ENCODE peak calls at places on chromosomes 16 and 17, in four cellular contexts. One of them, this sample, is unnamed.

GRCh38 chr17:72516772-72517399 is 396.1 kb downstream of the SOX9 start:
- DNase-seq in GM12878: no peak
- DNase-seq in A549: peak
- DNase-seq in IMR-90: no peak
- DNase-seq in this sample: no peak

GRCh38 chr17:56710986-56711385 is 117.5 kb downstream of the NOG start:
- DNase-seq in IMR-90: no peak
- DNase-seq in A549: no peak
- DNase-seq in GM12878: no peak
- DNase-seq in this sample: no peak

GRCh38 chr17:14922421-14922820 is 342.7 kb downstream of the PMP22 start:
- DNase-seq in IMR-90: no peak
- DNase-seq in GM12878: no peak
- DNase-seq in A549: no peak
- DNase-seq in this sample: no peak

GRCh38 chr17:44941712-44942331 is 5.8 kb downstream of the KIF18B start:
- DNase-seq in A549: peak
- DNase-seq in GM12878: no peak
- DNase-seq in IMR-90: no peak
- DNase-seq in this sample: no peak

GRCh38 chr16:4693956-4694663 is 748 bp downstream of the NUDT16L1 start:
- DNase-seq in GM12878: no peak
- DNase-seq in A549: peak
- DNase-seq in IMR-90: peak
- DNase-seq in this sample: peak

GRCh38 chr16:66695935-66696668 is 441 bp downstream of the CMTM4 start:
- DNase-seq in GM12878: no peak
- DNase-seq in IMR-90: no peak
- DNase-seq in A549: peak
- DNase-seq in this sample: peak

GRCh38 chr17:6713130-6713917 is at the start of gene SLC13A5:
- DNase-seq in GM12878: no peak
- DNase-seq in A549: peak
- DNase-seq in IMR-90: no peak
- DNase-seq in this sample: peak

GRCh38 chr16:27245276-27246231 is 23.0 kb downstream of the NSMCE1 start:
- DNase-seq in IMR-90: peak
- DNase-seq in A549: peak
- DNase-seq in GM12878: no peak
- DNase-seq in this sample: peak

GRCh38 chr17:10294162-10294561 is 78.6 kb downstream of the MYH13 start:
- DNase-seq in IMR-90: no peak
- DNase-seq in GM12878: peak
- DNase-seq in A549: no peak
- DNase-seq in this sample: no peak

GRCh38 chr16:88339926-88340754 is 42.6 kb upstream of the ZNF469 start:
- DNase-seq in GM12878: no peak
- DNase-seq in A549: no peak
- DNase-seq in IMR-90: no peak
- DNase-seq in this sample: no peak

GRCh38 chr17:18184143-18185007 is 747 bp downstream of the ALKBH5 start:
- DNase-seq in GM12878: no peak
- DNase-seq in A549: no peak
- DNase-seq in IMR-90: peak
- DNase-seq in this sample: peak

GRCh38 chr17:61000911-61001310 is 323.3 kb downstream of the BCAS3 start:
- DNase-seq in A549: no peak
- DNase-seq in GM12878: no peak
- DNase-seq in IMR-90: peak
- DNase-seq in this sample: no peak

GRCh38 chr16:80006175-80006895 is 405.8 kb upstream of the MAF start:
- DNase-seq in GM12878: no peak
- DNase-seq in IMR-90: peak
- DNase-seq in A549: peak
- DNase-seq in this sample: peak

GRCh38 chr17:10278218-10278617 is 79.8 kb upstream of the GAS7 start:
- DNase-seq in IMR-90: no peak
- DNase-seq in A549: peak
- DNase-seq in GM12878: no peak
- DNase-seq in this sample: no peak

GRCh38 chr17:81412490-81413093 is 17.3 kb downstream of the BAHCC1 start:
- DNase-seq in A549: no peak
- DNase-seq in IMR-90: peak
- DNase-seq in GM12878: no peak
- DNase-seq in this sample: peak

GRCh38 chr17:40191237-40192208 is 14.3 kb downstream of the RAPGEFL1 start:
- DNase-seq in GM12878: peak
- DNase-seq in A549: peak
- DNase-seq in IMR-90: peak
- DNase-seq in this sample: peak

GRCh38 chr16:59324462-59324861 is 590.3 kb upstream of the GOT2 start:
- DNase-seq in IMR-90: peak
- DNase-seq in A549: peak
- DNase-seq in GM12878: no peak
- DNase-seq in this sample: no peak

GRCh38 chr16:19481291-19481690 is 40.6 kb downstream of the GDE1 start:
- DNase-seq in GM12878: no peak
- DNase-seq in IMR-90: no peak
- DNase-seq in A549: no peak
- DNase-seq in this sample: peak

GRCh38 chr17:73121513-73121912 is 29.0 kb upstream of the SLC39A11 start:
- DNase-seq in GM12878: no peak
- DNase-seq in A549: no peak
- DNase-seq in IMR-90: no peak
- DNase-seq in this sample: no peak

GRCh38 chr17:61081959-61082358 is 317.7 kb upstream of the TBX2 start:
- DNase-seq in A549: no peak
- DNase-seq in GM12878: no peak
- DNase-seq in IMR-90: no peak
- DNase-seq in this sample: no peak

DNA sequence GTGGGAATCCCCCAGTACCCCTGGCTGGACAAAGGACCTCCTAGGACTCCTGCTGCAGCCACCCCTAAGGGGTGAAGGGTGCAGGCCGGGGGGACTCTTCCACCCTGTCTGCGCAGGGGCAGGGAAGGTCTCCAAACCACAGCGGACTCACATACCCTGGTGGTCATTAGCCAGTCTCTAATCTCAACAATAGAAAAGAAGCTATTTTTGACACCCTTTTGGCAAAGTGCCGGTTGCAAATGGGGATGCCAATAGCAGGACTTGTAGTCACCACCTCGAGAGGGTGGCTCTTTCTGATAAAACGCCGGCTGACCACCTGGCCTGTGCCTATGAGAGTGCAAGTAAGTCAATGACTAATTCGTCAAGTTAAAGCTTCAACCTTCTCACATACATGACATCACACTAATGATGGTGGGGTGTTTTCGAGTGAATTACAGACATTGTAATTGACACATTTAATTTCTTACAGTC is 23.0 kb upstream of the DNAH17 start:
- DNase-seq in GM12878: no peak
- DNase-seq in A549: no peak
- DNase-seq in IMR-90: no peak
- DNase-seq in this sample: peak
- TF ChIP-seq ELK1 in GM12878: no peak
- TF ChIP-seq ELK1 in A549: no peak
- TF ChIP-seq ELK1 in IMR-90: no peak
- TF ChIP-seq ELK1 in this sample: no peak

GRCh38 chr17:76271669-76272540 is 6.8 kb downstream of the UBALD2 start:
- DNase-seq in GM12878: peak
- DNase-seq in IMR-90: no peak
- DNase-seq in A549: no peak
- DNase-seq in this sample: no peak
- TF ChIP-seq ELK1 in GM12878: peak
- TF ChIP-seq ELK1 in IMR-90: no peak
- TF ChIP-seq ELK1 in A549: no peak
- TF ChIP-seq ELK1 in this sample: no peak

GRCh38 chr16:29826342-29826695 is 6.1 kb downstream of the MVP start:
- DNase-seq in GM12878: no peak
- DNase-seq in A549: no peak
- DNase-seq in IMR-90: no peak
- DNase-seq in this sample: no peak

GRCh38 chr16:29821663-29822115 is 1.4 kb downstream of the MVP start:
- DNase-seq in GM12878: no peak
- DNase-seq in IMR-90: peak
- DNase-seq in A549: peak
- DNase-seq in this sample: no peak

GRCh38 chr16:29820730-29821662 is 734 bp downstream of the MVP start:
- DNase-seq in A549: peak
- DNase-seq in IMR-90: no peak
- DNase-seq in GM12878: peak
- DNase-seq in this sample: no peak

GRCh38 chr16:29824589-29825144 is 4.4 kb downstream of the MVP start:
- DNase-seq in IMR-90: peak
- DNase-seq in GM12878: no peak
- DNase-seq in A549: peak
- DNase-seq in this sample: no peak

GRCh38 chr16:29825145-29826044 is 5.1 kb downstream of the MVP start:
- DNase-seq in IMR-90: peak
- DNase-seq in A549: peak
- DNase-seq in GM12878: no peak
- DNase-seq in this sample: peak
- TF ChIP-seq ELK1 in IMR-90: no peak
- TF ChIP-seq ELK1 in A549: no peak
- TF ChIP-seq ELK1 in GM12878: no peak
- TF ChIP-seq ELK1 in this sample: no peak

GRCh38 chr16:83995756-83996155 is 27.7 kb downstream of the NECAB2 start:
- DNase-seq in IMR-90: peak
- DNase-seq in A549: no peak
- DNase-seq in GM12878: no peak
- DNase-seq in this sample: peak
- TF ChIP-seq ELK1 in IMR-90: no peak
- TF ChIP-seq ELK1 in A549: no peak
- TF ChIP-seq ELK1 in GM12878: no peak
- TF ChIP-seq ELK1 in this sample: no peak

GRCh38 chr17:65850486-65850885 is 289.0 kb upstream of the AXIN2 start:
- DNase-seq in GM12878: peak
- DNase-seq in IMR-90: peak
- DNase-seq in A549: no peak
- DNase-seq in this sample: no peak
- TF ChIP-seq ELK1 in GM12878: no peak
- TF ChIP-seq ELK1 in IMR-90: no peak
- TF ChIP-seq ELK1 in A549: no peak
- TF ChIP-seq ELK1 in this sample: no peak

DNA sequence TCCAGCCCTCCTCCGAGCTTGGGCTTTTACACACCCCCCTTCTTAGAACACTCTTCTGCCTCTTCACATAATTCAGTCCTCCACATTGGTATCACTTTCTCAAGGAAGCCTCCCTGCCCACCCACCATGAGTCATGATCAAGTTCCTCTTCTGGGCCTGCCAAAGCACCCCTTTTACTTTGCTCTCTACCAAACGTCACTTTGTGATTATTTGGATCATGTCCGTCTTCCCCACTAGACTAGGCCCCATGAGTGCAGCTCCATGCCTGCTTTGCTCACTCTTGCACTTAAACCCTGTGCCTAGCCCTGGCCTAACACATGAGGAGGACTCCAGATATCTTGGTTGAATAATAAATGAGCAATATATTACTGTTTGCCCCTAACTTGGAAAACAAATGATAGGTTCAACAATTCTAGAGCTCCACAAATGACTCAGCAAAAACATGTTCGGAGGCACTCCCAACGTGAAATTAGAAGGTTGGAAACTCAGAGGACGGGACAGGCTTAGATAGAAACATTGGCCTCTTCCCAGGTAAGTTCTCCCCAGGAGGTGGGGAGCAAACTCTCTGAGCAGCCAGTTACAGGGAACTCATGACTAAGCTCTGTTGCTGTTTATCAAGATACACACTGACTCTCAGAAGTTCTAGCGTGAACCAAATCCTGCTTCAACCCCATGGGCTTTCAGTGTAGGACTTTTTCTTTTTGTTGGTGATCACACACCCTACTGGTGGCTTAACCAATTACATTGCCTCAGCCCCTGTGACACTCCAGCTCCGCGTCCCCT is 28.3 kb downstream of the G6PC1 start:
- DNase-seq in IMR-90: peak
- DNase-seq in GM12878: peak
- DNase-seq in A549: peak
- DNase-seq in this sample: peak
- TF ChIP-seq ELK1 in IMR-90: no peak
- TF ChIP-seq ELK1 in GM12878: no peak
- TF ChIP-seq ELK1 in A549: no peak
- TF ChIP-seq ELK1 in this sample: no peak

GRCh38 chr16:58031016-58031800 is 5.7 kb downstream of the MMP15 start:
- DNase-seq in A549: no peak
- DNase-seq in IMR-90: no peak
- DNase-seq in GM12878: no peak
- DNase-seq in this sample: no peak
- TF ChIP-seq ELK1 in A549: no peak
- TF ChIP-seq ELK1 in IMR-90: no peak
- TF ChIP-seq ELK1 in GM12878: no peak
- TF ChIP-seq ELK1 in this sample: no peak

DNA sequence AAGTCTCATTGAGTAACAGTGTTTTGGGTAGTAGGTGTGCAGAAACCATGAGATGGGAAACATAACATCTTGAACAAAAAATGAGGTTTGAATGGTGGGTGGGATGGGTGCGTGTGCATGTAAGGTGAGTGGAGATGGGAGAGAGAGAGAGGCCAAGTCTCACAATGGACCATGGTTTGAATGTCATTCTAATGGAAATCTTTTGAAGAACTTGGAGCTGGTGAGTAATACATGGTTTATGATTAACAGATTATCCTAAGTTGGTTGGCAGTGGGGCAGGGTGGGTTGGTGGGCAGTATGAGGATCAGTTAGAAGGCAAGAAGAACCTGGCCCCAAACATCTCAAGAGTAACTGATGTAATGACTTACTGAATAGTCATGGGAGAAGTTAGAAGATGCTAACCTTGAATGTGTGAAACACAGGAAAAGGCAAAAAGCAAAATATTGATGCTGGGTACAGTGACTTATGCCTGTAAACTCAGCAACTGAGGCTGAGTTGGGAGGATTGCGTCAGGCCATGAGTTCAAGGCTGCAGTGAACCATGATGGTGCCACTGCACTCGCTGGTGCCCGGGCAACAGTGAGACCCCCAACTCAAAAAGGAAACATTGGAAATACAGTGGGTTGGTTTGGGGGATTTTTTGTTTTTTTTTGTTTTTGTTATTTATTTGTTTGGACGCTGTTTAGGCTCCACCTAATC is 32.7 kb downstream of the ZNF207 start:
- DNase-seq in IMR-90: no peak
- DNase-seq in A549: no peak
- DNase-seq in GM12878: no peak
- DNase-seq in this sample: no peak
- TF ChIP-seq ELK1 in IMR-90: no peak
- TF ChIP-seq ELK1 in A549: no peak
- TF ChIP-seq ELK1 in GM12878: no peak
- TF ChIP-seq ELK1 in this sample: no peak

This sample was measured in K562.